ENCODE peak calls at places on chromosome 1, in five cellular contexts. One of them, this sample, is unnamed.
A peak's percentile ranks its signal among the peaks of the same experiment; 100 is the strongest.

GRCh38 chr1:31938184-31938975 is at the start of gene PTP4A2:
- DNase-seq in heart left ventricle: peak; percentile 97
- DNase-seq in Peyer's patch: peak; percentile 97
- DNase-seq in IMR-90: peak; percentile 88
- DNase-seq in stomach: peak; percentile 95
- DNase-seq in this sample: peak; percentile 94

GRCh38 chr1:231557898-231558710 is 29.6 kb downstream of the TSNAX start:
- DNase-seq in IMR-90: peak; percentile 77
- DNase-seq in heart left ventricle: no peak
- DNase-seq in Peyer's patch: no peak
- DNase-seq in stomach: no peak
- DNase-seq in this sample: no peak

GRCh38 chr1:33261344-33261743 is 5.1 kb downstream of the ZNF362 start:
- DNase-seq in stomach: no peak
- DNase-seq in IMR-90: no peak
- DNase-seq in Peyer's patch: no peak
- DNase-seq in heart left ventricle: no peak
- DNase-seq in this sample: peak; percentile 73

GRCh38 chr1:175498002-175498401 is 245.4 kb downstream of the TNR start:
- DNase-seq in stomach: no peak
- DNase-seq in IMR-90: no peak
- DNase-seq in Peyer's patch: no peak
- DNase-seq in heart left ventricle: no peak
- DNase-seq in this sample: no peak

GRCh38 chr1:13820055-13820454 is 120.1 kb downstream of the PRDM2 start:
- DNase-seq in Peyer's patch: peak; percentile 18
- DNase-seq in stomach: no peak
- DNase-seq in IMR-90: no peak
- DNase-seq in heart left ventricle: no peak
- DNase-seq in this sample: no peak

GRCh38 chr1:203935286-203935685 is 73.9 kb downstream of the SNRPE start:
- DNase-seq in stomach: no peak
- DNase-seq in heart left ventricle: no peak
- DNase-seq in IMR-90: no peak
- DNase-seq in Peyer's patch: no peak
- DNase-seq in this sample: no peak

GRCh38 chr1:53395671-53396215 is 63.5 kb upstream of the DMRTB1 start:
- DNase-seq in IMR-90: no peak
- DNase-seq in heart left ventricle: no peak
- DNase-seq in Peyer's patch: no peak
- DNase-seq in stomach: no peak
- DNase-seq in this sample: no peak

GRCh38 chr1:45880930-45881329 is 77.5 kb downstream of the MAST2 start:
- DNase-seq in IMR-90: peak; percentile 75
- DNase-seq in stomach: no peak
- DNase-seq in Peyer's patch: no peak
- DNase-seq in heart left ventricle: no peak
- DNase-seq in this sample: no peak

GRCh38 chr1:215250913-215251312 is 168.4 kb downstream of the KCNK2 start:
- DNase-seq in heart left ventricle: no peak
- DNase-seq in Peyer's patch: no peak
- DNase-seq in stomach: no peak
- DNase-seq in IMR-90: no peak
- DNase-seq in this sample: no peak

GRCh38 chr1:75796376-75797272 is at the start of gene MSH4:
- DNase-seq in IMR-90: no peak
- DNase-seq in stomach: no peak
- DNase-seq in heart left ventricle: no peak
- DNase-seq in Peyer's patch: no peak
- DNase-seq in this sample: no peak

GRCh38 chr1:163712321-163712720 is 390.6 kb downstream of the NUF2 start:
- DNase-seq in stomach: no peak
- DNase-seq in Peyer's patch: no peak
- DNase-seq in heart left ventricle: no peak
- DNase-seq in IMR-90: no peak
- DNase-seq in this sample: no peak

GRCh38 chr1:220271706-220272046 is 577 bp downstream of the RAB3GAP2 start:
- DNase-seq in IMR-90: peak; percentile 26
- DNase-seq in heart left ventricle: no peak
- DNase-seq in Peyer's patch: no peak
- DNase-seq in stomach: no peak
- DNase-seq in this sample: peak; percentile 14

GRCh38 chr1:48039088-48040049 is 42.2 kb upstream of the TRABD2B start:
- DNase-seq in stomach: no peak
- DNase-seq in IMR-90: peak; percentile 19
- DNase-seq in Peyer's patch: no peak
- DNase-seq in heart left ventricle: no peak
- DNase-seq in this sample: no peak

GRCh38 chr1:58823481-58824010 is 39.7 kb upstream of the JUN start:
- DNase-seq in Peyer's patch: no peak
- DNase-seq in heart left ventricle: no peak
- DNase-seq in stomach: peak; percentile 43
- DNase-seq in IMR-90: peak; percentile 95
- DNase-seq in this sample: no peak

GRCh38 chr1:84996846-84997666 is at the start of gene MCOLN2:
- DNase-seq in heart left ventricle: peak; percentile 63
- DNase-seq in IMR-90: peak; percentile 1
- DNase-seq in stomach: peak; percentile 34
- DNase-seq in Peyer's patch: peak; percentile 70
- DNase-seq in this sample: peak; percentile 54

GRCh38 chr1:222844108-222844779 is 29.4 kb downstream of the DISP1 start:
- DNase-seq in IMR-90: no peak
- DNase-seq in stomach: no peak
- DNase-seq in Peyer's patch: no peak
- DNase-seq in heart left ventricle: no peak
- DNase-seq in this sample: no peak

GRCh38 chr1:38589036-38589435 is 270.5 kb downstream of the RRAGC start:
- DNase-seq in Peyer's patch: no peak
- DNase-seq in stomach: peak; percentile 29
- DNase-seq in IMR-90: no peak
- DNase-seq in heart left ventricle: no peak
- DNase-seq in this sample: peak; percentile 46

GRCh38 chr1:228207381-228207810 is 448 bp upstream of the OBSCN start:
- DNase-seq in Peyer's patch: no peak
- DNase-seq in IMR-90: no peak
- DNase-seq in stomach: no peak
- DNase-seq in heart left ventricle: no peak
- DNase-seq in this sample: no peak

GRCh38 chr1:14415396-14415795 is 183.1 kb upstream of the KAZN start:
- DNase-seq in Peyer's patch: no peak
- DNase-seq in stomach: no peak
- DNase-seq in heart left ventricle: no peak
- DNase-seq in IMR-90: no peak
- DNase-seq in this sample: no peak

GRCh38 chr1:24992124-24992760 is 62.2 kb upstream of the RUNX3 start:
- DNase-seq in stomach: no peak
- DNase-seq in Peyer's patch: no peak
- DNase-seq in IMR-90: no peak
- DNase-seq in heart left ventricle: no peak
- DNase-seq in this sample: no peak

GRCh38 chr1:3465935-3466321 is 11.5 kb downstream of the ARHGEF16 start:
- DNase-seq in IMR-90: no peak
- DNase-seq in heart left ventricle: no peak
- DNase-seq in stomach: no peak
- DNase-seq in Peyer's patch: no peak
- DNase-seq in this sample: no peak

GRCh38 chr1:228275154-228275434 is 67.2 kb downstream of the OBSCN start:
- DNase-seq in IMR-90: no peak
- DNase-seq in Peyer's patch: no peak
- DNase-seq in heart left ventricle: no peak
- DNase-seq in stomach: no peak
- DNase-seq in this sample: peak; percentile 45

GRCh38 chr1:204760350-204761134 is 75.0 kb upstream of the LRRN2 start:
- DNase-seq in Peyer's patch: no peak
- DNase-seq in stomach: no peak
- DNase-seq in heart left ventricle: no peak
- DNase-seq in IMR-90: peak; percentile 1
- DNase-seq in this sample: no peak

GRCh38 chr1:202129453-202130274 is 6.9 kb downstream of the GPR37L1 start:
- DNase-seq in heart left ventricle: no peak
- DNase-seq in stomach: no peak
- DNase-seq in Peyer's patch: no peak
- DNase-seq in IMR-90: no peak
- DNase-seq in this sample: peak; percentile 44

GRCh38 chr1:209965996-209966395 is 28.0 kb downstream of the SYT14 start:
- DNase-seq in IMR-90: no peak
- DNase-seq in stomach: no peak
- DNase-seq in Peyer's patch: no peak
- DNase-seq in heart left ventricle: no peak
- DNase-seq in this sample: no peak

GRCh38 chr1:220681220-220681847 is 8.8 kb upstream of the C1orf115 start:
- DNase-seq in IMR-90: no peak
- DNase-seq in stomach: no peak
- DNase-seq in Peyer's patch: no peak
- DNase-seq in heart left ventricle: no peak
- DNase-seq in this sample: no peak

GRCh38 chr1:111197598-111198289 is 2.7 kb downstream of the DENND2D start:
- DNase-seq in stomach: no peak
- DNase-seq in heart left ventricle: no peak
- DNase-seq in IMR-90: peak; percentile 4
- DNase-seq in Peyer's patch: peak; percentile 76
- DNase-seq in this sample: no peak

GRCh38 chr1:209652873-209653401 is 712 bp upstream of the LAMB3 start:
- DNase-seq in IMR-90: peak; percentile 50
- DNase-seq in heart left ventricle: peak; percentile 84
- DNase-seq in stomach: peak; percentile 99
- DNase-seq in Peyer's patch: peak; percentile 93
- DNase-seq in this sample: no peak

GRCh38 chr1:117826551-117827078 is 102.8 kb downstream of the GDAP2 start:
- DNase-seq in IMR-90: peak; percentile 96
- DNase-seq in Peyer's patch: no peak
- DNase-seq in heart left ventricle: no peak
- DNase-seq in stomach: no peak
- DNase-seq in this sample: peak; percentile 73

GRCh38 chr1:18922848-18923475 is 20.6 kb upstream of the ALDH4A1 start:
- DNase-seq in heart left ventricle: no peak
- DNase-seq in IMR-90: no peak
- DNase-seq in Peyer's patch: no peak
- DNase-seq in stomach: no peak
- DNase-seq in this sample: peak; percentile 30

GRCh38 chr1:246587606-246588005 is 21.4 kb downstream of the CNST start:
- DNase-seq in stomach: no peak
- DNase-seq in heart left ventricle: no peak
- DNase-seq in IMR-90: peak; percentile 72
- DNase-seq in Peyer's patch: no peak
- DNase-seq in this sample: peak; percentile 26

GRCh38 chr1:246591047-246591446 is 24.8 kb downstream of the CNST start:
- DNase-seq in IMR-90: no peak
- DNase-seq in heart left ventricle: no peak
- DNase-seq in Peyer's patch: no peak
- DNase-seq in stomach: no peak
- DNase-seq in this sample: no peak

GRCh38 chr1:246587032-246587431 is 20.8 kb downstream of the CNST start:
- DNase-seq in stomach: no peak
- DNase-seq in IMR-90: no peak
- DNase-seq in Peyer's patch: no peak
- DNase-seq in heart left ventricle: no peak
- DNase-seq in this sample: no peak

GRCh38 chr1:246591504-246591903 is 25.2 kb downstream of the CNST start:
- DNase-seq in heart left ventricle: no peak
- DNase-seq in stomach: no peak
- DNase-seq in IMR-90: no peak
- DNase-seq in Peyer's patch: no peak
- DNase-seq in this sample: no peak

DNA sequence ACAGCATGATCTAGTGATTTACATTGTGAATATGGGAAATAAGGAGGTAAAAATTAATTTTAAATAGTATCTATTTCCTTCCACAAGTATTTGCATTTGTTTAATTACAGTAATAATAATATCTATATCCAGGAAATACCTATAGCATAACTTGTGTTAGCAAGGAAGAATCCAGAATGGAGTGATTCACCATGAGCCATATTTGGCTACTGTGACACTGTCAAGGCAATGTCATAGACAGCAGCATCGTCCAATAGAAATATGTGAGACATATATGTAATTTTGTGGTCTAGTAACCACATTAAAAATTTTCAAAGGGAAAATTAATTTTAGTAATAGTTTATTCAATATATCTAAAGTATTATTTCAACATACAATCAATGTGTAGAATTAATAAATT is 22.1 kb downstream of the CNST start:
- DNase-seq in stomach: no peak
- DNase-seq in Peyer's patch: no peak
- DNase-seq in heart left ventricle: no peak
- DNase-seq in IMR-90: peak; percentile 88
- DNase-seq in this sample: no peak
- H3K4me3 ChIP-seq in stomach: no peak overlapping the region
- H3K4me3 ChIP-seq in Peyer's patch: no peak overlapping the region
- H3K4me3 ChIP-seq in heart left ventricle: no peak overlapping the region
- H3K4me3 ChIP-seq in IMR-90: no peak overlapping the region
- H3K4me3 ChIP-seq in this sample: no peak overlapping the region

DNA sequence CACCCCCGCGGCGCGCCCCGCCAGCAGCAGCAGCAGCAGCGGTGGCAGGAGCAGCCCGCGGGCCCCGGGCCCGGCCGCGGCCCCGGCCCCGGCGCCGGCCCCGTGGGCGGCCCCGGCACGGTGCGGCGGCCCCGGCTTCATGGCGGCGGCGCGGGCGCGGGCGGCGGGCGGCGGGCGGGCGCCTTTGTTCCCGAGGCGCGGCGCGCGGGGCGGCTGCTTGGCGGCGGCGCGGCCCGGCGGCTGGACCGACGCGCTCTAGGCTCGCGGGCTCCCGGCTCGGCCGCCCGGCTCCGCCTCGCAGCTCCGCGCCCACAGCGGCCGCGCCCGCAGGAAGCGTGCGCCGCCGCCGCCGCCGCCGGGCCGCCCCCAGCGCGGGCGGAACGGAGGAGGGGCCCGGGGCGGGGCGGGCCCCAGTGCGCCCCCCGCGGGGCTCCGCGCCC is at the start of gene SDC3:
- DNase-seq in Peyer's patch: no peak
- DNase-seq in stomach: peak; percentile 40
- DNase-seq in heart left ventricle: peak; percentile 73
- DNase-seq in IMR-90: no peak
- DNase-seq in this sample: no peak
- TF ChIP-seq POLR2A in Peyer's patch: no peak
- TF ChIP-seq POLR2A in stomach: no peak
- TF ChIP-seq POLR2A in heart left ventricle: no peak
- TF ChIP-seq POLR2A in IMR-90: no peak
- TF ChIP-seq POLR2A in this sample: no peak

GRCh38 chr1:185409345-185409744 is 92.3 kb upstream of the IVNS1ABP start:
- DNase-seq in Peyer's patch: no peak
- DNase-seq in stomach: no peak
- DNase-seq in IMR-90: no peak
- DNase-seq in heart left ventricle: no peak
- DNase-seq in this sample: no peak
- H3K4me1 ChIP-seq in Peyer's patch: no peaks in the 10 kb centered on the region
- H3K4me1 ChIP-seq in stomach: no peaks in the 10 kb centered on the region
- H3K4me1 ChIP-seq in IMR-90: peaks cover 3% of the 10 kb centered on the region
- H3K4me1 ChIP-seq in heart left ventricle: no peaks in the 10 kb centered on the region
- H3K4me1 ChIP-seq in this sample: no peaks in the 10 kb centered on the region

GRCh38 chr1:12580054-12580887 is 37.7 kb downstream of the DHRS3 start:
- DNase-seq in heart left ventricle: no peak
- DNase-seq in Peyer's patch: no peak
- DNase-seq in IMR-90: peak; percentile 51
- DNase-seq in stomach: no peak
- DNase-seq in this sample: no peak
- H3K4me3 ChIP-seq in heart left ventricle: no peak overlapping the region
- H3K4me3 ChIP-seq in Peyer's patch: no peak overlapping the region
- H3K4me3 ChIP-seq in IMR-90: no peak overlapping the region
- H3K4me3 ChIP-seq in stomach: no peak overlapping the region
- H3K4me3 ChIP-seq in this sample: no peak overlapping the region

GRCh38 chr1:39788758-39789570 is at the start of gene BMP8B:
- DNase-seq in stomach: peak; percentile 73
- DNase-seq in IMR-90: no peak
- DNase-seq in heart left ventricle: peak; percentile 81
- DNase-seq in Peyer's patch: peak; percentile 81
- DNase-seq in this sample: peak; percentile 19
- TF ChIP-seq POLR2A in stomach: no peak
- TF ChIP-seq POLR2A in IMR-90: no peak
- TF ChIP-seq POLR2A in heart left ventricle: no peak
- TF ChIP-seq POLR2A in Peyer's patch: peak; percentile 34
- TF ChIP-seq POLR2A in this sample: no peak